ENCODE peak calls at places on chromosomes 11 and 22, in four cellular contexts. B is H1, M is K562, P is HepG2. Z is an unnamed sample.

GRCh38 chr11:1260023-1260501 is 37.2 kb downstream of the MUC5B start:
- DNase-seq in P (peak), B (no peak), M (peak), Z (no peak)

GRCh38 chr11:108679045-108679444 is 14.2 kb downstream of the DDX10 start:
- DNase-seq in M (no peak), P (no peak), B (no peak), Z (no peak)

GRCh38 chr11:68145120-68145866 is 24.1 kb upstream of the CHKA start:
- DNase-seq in B (no peak), M (no peak), P (peak), Z (no peak)

GRCh38 chr22:30561402-30562154 is 12.9 kb downstream of the GAL3ST1 start:
- DNase-seq in M (no peak), P (no peak), B (no peak), Z (no peak)

GRCh38 chr11:64253043-64253442 is 1.7 kb downstream of the PLCB3 start:
- DNase-seq in B (no peak), P (no peak), M (no peak), Z (no peak)

GRCh38 chr11:118744001-118744400 is 47.0 kb downstream of the DDX6 start:
- DNase-seq in B (no peak), M (no peak), P (no peak), Z (no peak)

GRCh38 chr11:9906043-9906791 is 242.3 kb downstream of the SWAP70 start:
- DNase-seq in M (no peak), P (peak), B (no peak), Z (no peak)

GRCh38 chr22:42678894-42679293 is 29.7 kb upstream of the CYB5R3 start:
- DNase-seq in M (no peak), B (no peak), P (no peak), Z (no peak)

GRCh38 chr11:102451693-102452460 is 688 bp downstream of the TMEM123 start:
- DNase-seq in P (peak), M (peak), B (peak), Z (no peak)

GRCh38 chr22:30453731-30454510 is 17.9 kb downstream of the SEC14L3 start:
- DNase-seq in M (no peak), P (no peak), B (no peak), Z (no peak)

GRCh38 chr11:77619576-77620198 is 17.9 kb downstream of the CLNS1A start:
- DNase-seq in B (no peak), M (no peak), P (peak), Z (peak)

GRCh38 chr22:34897126-34897525 is 168.8 kb upstream of the ISX start:
- DNase-seq in B (no peak), P (no peak), M (no peak), Z (no peak)

GRCh38 chr11:111918390-111919256 is at the start of gene C11orf52:
- DNase-seq in B (peak), M (peak), P (peak), Z (no peak)

GRCh38 chr11:17992916-17993315 is 19.9 kb downstream of the SERGEF start:
- DNase-seq in B (no peak), M (no peak), P (no peak), Z (no peak)

GRCh38 chr22:27378343-27378800 is 423.2 kb downstream of the MN1 start:
- DNase-seq in B (no peak), M (no peak), P (no peak), Z (no peak)

GRCh38 chr22:44341431-44342346 is 28.9 kb upstream of the SHISAL1 start:
- DNase-seq in P (no peak), B (no peak), M (no peak), Z (no peak)

GRCh38 chr11:64086263-64086938 is 50.7 kb downstream of the FLRT1 start:
- DNase-seq in M (no peak), B (no peak), P (no peak), Z (no peak)

GRCh38 chr11:119599864-119600593 is 129.0 kb downstream of the NECTIN1 start:
- DNase-seq in P (no peak), M (no peak), B (no peak), Z (no peak)

GRCh38 chr22:28402539-28402938 is 277.1 kb downstream of the TTC28 start:
- DNase-seq in P (no peak), M (no peak), B (no peak), Z (peak)

GRCh38 chr11:102831128-102831708 is 12.2 kb downstream of the MMP3 start:
- DNase-seq in P (peak), B (peak), M (peak), Z (no peak)

GRCh38 chr22:39967103-39967829 is 7.1 kb downstream of the TMA7B start:
- DNase-seq in M (no peak), P (no peak), B (no peak), Z (no peak)

DNA sequence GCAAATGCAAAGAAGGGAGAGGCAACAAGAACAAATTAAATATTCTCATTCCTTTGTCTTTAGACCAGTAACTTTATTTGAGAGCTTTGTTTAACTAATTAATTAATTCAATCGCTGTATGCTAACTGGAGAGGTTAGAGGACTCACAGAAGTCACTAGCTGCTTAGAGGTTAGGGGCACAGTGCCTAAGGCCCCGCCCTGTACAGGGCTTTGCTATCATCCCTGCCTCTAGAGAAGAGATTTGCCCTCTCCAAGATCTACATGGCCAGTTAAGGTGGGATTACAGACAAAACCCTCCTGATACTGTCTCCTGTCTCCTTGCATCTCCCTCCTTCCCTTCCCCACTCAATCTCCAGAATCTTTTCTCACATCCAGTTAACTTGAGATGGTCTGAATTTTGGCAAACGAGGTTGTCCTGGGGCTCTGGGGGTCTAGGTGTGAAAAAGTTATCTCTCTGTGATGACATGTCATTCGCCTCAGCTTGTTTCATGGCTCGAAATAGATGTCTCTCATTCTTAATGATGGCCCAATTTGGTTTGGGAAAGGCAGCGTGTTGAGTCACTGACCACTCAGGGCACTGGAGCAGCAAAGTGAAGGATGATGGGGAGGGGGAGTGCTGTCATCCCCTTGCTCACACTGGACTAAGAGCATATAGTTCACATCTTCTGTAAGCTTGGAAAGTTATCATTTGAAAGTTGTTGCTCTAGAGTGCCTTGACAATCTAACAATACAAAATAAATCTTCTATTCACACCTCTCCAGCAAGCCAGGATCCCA is 190.9 kb downstream of the KIRREL3 start:
- DNase-seq in B (no peak), P (no peak), M (no peak), Z (no peak)
- TF ChIP-seq BRCA1 in B (no peak), P (no peak), M (no peak), Z (no peak)

GRCh38 chr22:23789638-23790037 is 2.9 kb downstream of the SMARCB1 start:
- DNase-seq in P (peak), B (no peak), M (no peak), Z (no peak)
- TF ChIP-seq BRCA1 in P (no peak), B (no peak), M (no peak), Z (no peak)

GRCh38 chr11:79439430-79439892 is 1.4 kb downstream of the TENM4 start:
- DNase-seq in B (no peak), M (no peak), P (no peak), Z (no peak)

GRCh38 chr11:79437274-79437980 is 3.4 kb downstream of the TENM4 start:
- DNase-seq in B (peak), P (no peak), M (no peak), Z (no peak)

GRCh38 chr11:79436911-79437273 is 3.9 kb downstream of the TENM4 start:
- DNase-seq in B (peak), P (no peak), M (no peak), Z (no peak)

GRCh38 chr11:79438631-79439429 is 2.0 kb downstream of the TENM4 start:
- DNase-seq in M (no peak), B (peak), P (no peak), Z (no peak)

DNA sequence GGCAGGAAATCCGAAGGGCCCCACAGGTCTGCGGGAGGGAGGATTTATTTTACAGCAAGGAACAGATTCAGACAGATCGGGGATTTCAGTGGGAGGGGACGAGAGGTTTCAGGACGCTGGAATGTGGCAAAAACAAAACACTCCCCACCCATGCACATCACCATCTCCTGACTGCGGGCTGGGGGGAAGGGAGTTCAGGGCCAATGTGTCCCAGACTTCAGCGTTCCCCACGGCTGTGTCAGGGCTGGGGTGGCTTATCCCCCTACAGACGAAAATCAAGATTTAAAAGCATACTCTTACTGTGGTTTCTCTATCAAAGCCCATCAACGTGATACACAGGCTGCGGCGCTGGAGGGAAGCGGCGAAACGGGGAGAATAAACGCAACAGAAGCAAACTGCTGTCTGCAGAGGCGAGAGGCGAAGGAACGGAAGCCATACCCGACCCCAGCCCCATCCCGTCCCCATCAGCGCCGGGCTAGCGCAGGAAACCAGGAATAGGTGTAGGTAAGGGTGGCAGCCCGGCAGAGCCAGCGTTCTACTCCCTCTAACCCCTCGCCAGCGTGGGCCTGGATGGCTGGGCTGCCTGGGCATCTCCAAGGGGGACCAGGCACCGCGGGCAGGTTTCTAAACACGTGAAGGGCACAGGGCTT is 2.7 kb downstream of the TENM4 start:
- DNase-seq in M (no peak), P (no peak), B (no peak), Z (no peak)
- TF ChIP-seq BRCA1 in M (no peak), P (no peak), B (no peak), Z (no peak)

GRCh38 chr11:47986742-47987141 is 6.4 kb downstream of the PTPRJ start:
- DNase-seq in P (no peak), B (no peak), M (no peak), Z (no peak)
- TF ChIP-seq BRCA1 in P (no peak), B (no peak), M (no peak), Z (no peak)

GRCh38 chr11:16795146-16795545 is 56.7 kb downstream of the C11orf58 start:
- DNase-seq in M (no peak), P (no peak), B (no peak), Z (no peak)
- TF ChIP-seq BRCA1 in M (no peak), P (no peak), B (no peak), Z (no peak)

Z was measured in GM12878.